ENCODE peak calls at places on chromosomes 7 and 10, in six cellular contexts. T is posterior cingulate gyrus; Y is stimulated activated CD4-positive, alpha-beta T cell treated with anti-CD3 and anti-CD28 coated beads, Interleukin-15, amount 100 ng/mL, for 24 hours; H is non-pigmented ciliary epithelial cell; W is cerebellar cortex; U is activated CD8-positive, alpha-beta memory T cell treated with anti-CD3 and anti-CD28 coated beads for 1 hour. J is an unnamed sample.

GRCh38 chr7:26440253-26440992 is 148.8 kb downstream of the SNX10 start:
- DNase-seq in T (no peak), W (no peak), H (no peak), U (no peak), Y (no peak), J (no peak)

GRCh38 chr7:26061340-26062239 is 90.4 kb upstream of the NFE2L3 start:
- DNase-seq in T (peak), U (peak), Y (peak), W (peak), H (no peak), J (peak)

GRCh38 chr10:122544493-122544892 is 16.1 kb upstream of the DMBT1 start:
- DNase-seq in T (no peak), Y (no peak), U (no peak), H (no peak), W (no peak), J (no peak)

GRCh38 chr7:137734221-137734620 is 112.6 kb downstream of the DGKI start:
- DNase-seq in H (no peak), T (no peak), Y (no peak), W (no peak), U (no peak), J (no peak)

GRCh38 chr7:491292-491957 is 28.2 kb downstream of the PDGFA start:
- DNase-seq in Y (no peak), H (no peak), W (no peak), T (no peak), U (no peak), J (no peak)

GRCh38 chr7:42053834-42054233 is 183.2 kb downstream of the GLI3 start:
- DNase-seq in T (no peak), W (no peak), H (no peak), U (no peak), Y (no peak), J (no peak)

GRCh38 chr7:43170571-43170970 is 58.1 kb downstream of the HECW1 start:
- DNase-seq in H (no peak), U (no peak), Y (no peak), W (no peak), T (no peak), J (no peak)

GRCh38 chr10:210297-210696 is 75.0 kb downstream of the ZMYND11 start:
- DNase-seq in U (no peak), W (no peak), H (no peak), Y (no peak), T (no peak), J (no peak)

GRCh38 chr10:24920907-24921881 is 31.2 kb downstream of the PRTFDC1 start:
- DNase-seq in T (no peak), W (no peak), U (no peak), H (peak), Y (peak), J (no peak)

GRCh38 chr10:84540617-84541288 is 212.4 kb downstream of the CCSER2 start:
- DNase-seq in W (peak), Y (peak), T (peak), H (no peak), U (peak), J (peak)

GRCh38 chr10:98339790-98340189 is 71.8 kb upstream of the LOXL4 start:
- DNase-seq in U (no peak), Y (no peak), T (no peak), W (no peak), H (no peak), J (no peak)

GRCh38 chr7:158991824-158992621 is 135.7 kb downstream of the DYNC2I1 start:
- DNase-seq in Y (no peak), T (no peak), U (no peak), W (no peak), H (no peak), J (no peak)

GRCh38 chr7:120858299-120858636 is 324 bp upstream of the TSPAN12 start:
- DNase-seq in Y (no peak), W (no peak), U (no peak), T (no peak), H (no peak), J (no peak)

GRCh38 chr10:107971411-107971810 is 806.9 kb upstream of the SORCS1 start:
- DNase-seq in Y (no peak), U (no peak), W (no peak), T (no peak), H (no peak), J (no peak)

GRCh38 chr10:12835709-12836108 is 165.8 kb downstream of the CCDC3 start:
- DNase-seq in T (no peak), H (peak), Y (no peak), W (no peak), U (no peak), J (no peak)

GRCh38 chr7:74655785-74656420 is 1.6 kb upstream of the GTF2I start:
- DNase-seq in T (no peak), H (no peak), Y (peak), W (no peak), U (no peak), J (no peak)

GRCh38 chr10:43679509-43679908 is 30.8 kb upstream of the ZNF32 start:
- DNase-seq in W (peak), T (peak), U (no peak), Y (no peak), H (no peak), J (no peak)

GRCh38 chr7:131328387-131329175 is 905 bp downstream of the MKLN1 start:
- DNase-seq in H (no peak), U (no peak), T (no peak), W (peak), Y (no peak), J (no peak)

GRCh38 chr7:137943132-137943551 is 58.7 kb downstream of the CREB3L2 start:
- DNase-seq in U (no peak), Y (no peak), H (no peak), W (no peak), T (no peak), J (no peak)

GRCh38 chr7:28904539-28905143 is 53.5 kb downstream of the TRIL start:
- DNase-seq in T (no peak), Y (no peak), U (no peak), H (no peak), W (no peak), J (no peak)

GRCh38 chr10:132162021-132162531 is 24.7 kb upstream of the DPYSL4 start:
- DNase-seq in Y (peak), W (peak), U (no peak), T (no peak), H (no peak), J (no peak)

GRCh38 chr10:29630205-29631048 is 4.3 kb downstream of the SVIL start:
- DNase-seq in Y (no peak), H (no peak), W (no peak), T (no peak), U (no peak), J (no peak)

GRCh38 chr10:93815304-93816091 is 57.8 kb downstream of the LGI1 start:
- DNase-seq in H (no peak), W (peak), U (no peak), Y (no peak), T (no peak), J (no peak)

GRCh38 chr10:110137142-110137545 is 70.3 kb upstream of the MXI1 start:
- DNase-seq in H (peak), Y (no peak), T (no peak), U (no peak), W (peak), J (peak)

GRCh38 chr10:1188556-1189135 is 132.5 kb downstream of the WDR37 start:
- DNase-seq in U (no peak), Y (no peak), W (no peak), T (peak), H (no peak), J (no peak)

GRCh38 chr7:100127866-100128601 is 1.3 kb downstream of the MBLAC1 start:
- DNase-seq in T (no peak), W (peak), U (no peak), Y (peak), H (no peak), J (no peak)

GRCh38 chr10:132421377-132422168 is 24.6 kb downstream of the PWWP2B start:
- DNase-seq in U (no peak), T (no peak), Y (peak), W (no peak), H (no peak), J (peak)

GRCh38 chr10:125145636-125146035 is 14.7 kb downstream of the CTBP2 start:
- DNase-seq in T (no peak), H (no peak), Y (no peak), U (no peak), W (no peak), J (no peak)

GRCh38 chr7:44142028-44142427 is 896 bp upstream of the MYL7 start:
- DNase-seq in H (no peak), U (no peak), W (no peak), Y (no peak), T (no peak), J (no peak)

GRCh38 chr10:69498711-69499471 is 47.6 kb downstream of the TSPAN15 start:
- DNase-seq in Y (no peak), H (no peak), T (no peak), W (no peak), U (no peak), J (no peak)

GRCh38 chr7:76358478-76359110 is at the start of gene YWHAG:
- DNase-seq in T (peak), W (peak), Y (peak), U (peak), H (no peak), J (peak)

GRCh38 chr10:37146443-37146842 is 21.0 kb downstream of the ANKRD30A start:
- DNase-seq in U (no peak), Y (no peak), W (no peak), H (no peak), T (no peak), J (no peak)

GRCh38 chr10:130110236-130111114 is at the start of gene C10orf143:
- DNase-seq in W (peak), Y (peak), T (peak), U (peak), H (peak), J (peak)

GRCh38 chr10:113517893-113518240 is 35.0 kb upstream of the HABP2 start:
- DNase-seq in W (no peak), H (no peak), Y (no peak), U (no peak), T (no peak), J (no peak)

GRCh38 chr10:75392271-75392670 is 9.3 kb downstream of the ZNF503 start:
- DNase-seq in T (no peak), Y (no peak), W (no peak), H (no peak), U (no peak), J (no peak)

GRCh38 chr10:83346216-83346910 is 792.9 kb upstream of the GHITM start:
- DNase-seq in U (no peak), Y (no peak), W (no peak), H (peak), T (no peak), J (no peak)

GRCh38 chr7:50283206-50283605 is 21.3 kb upstream of the IKZF1 start:
- DNase-seq in H (no peak), Y (no peak), T (no peak), U (no peak), W (no peak), J (no peak)

GRCh38 chr7:79652619-79653018 is 199.2 kb upstream of the MAGI2 start:
- DNase-seq in U (no peak), H (no peak), Y (no peak), T (no peak), W (no peak), J (no peak)